ENCODE peak calls at places on chromosomes 6 and 20, in four cellular contexts. S, D, A and E are unnamed samples.

GRCh38 chr6:107493158-107494057 is 3.5 kb downstream of the SOBP start:
- DNase-seq in A (peak; percentile 98), D (no peak), S (peak; percentile 67), E (no peak)

GRCh38 chr20:47713941-47714450 is 71.3 kb downstream of the SULF2 start:
- DNase-seq in D (no peak), S (peak; percentile 27), A (peak; percentile 82), E (no peak)

GRCh38 chr6:11428895-11429294 is 108.7 kb upstream of the TMEM170B start:
- DNase-seq in A (peak; percentile 80), D (no peak), S (peak; percentile 76), E (no peak)

GRCh38 chr6:133893324-133893692 is 4.4 kb downstream of the TCF21 start:
- DNase-seq in D (no peak), A (no peak), S (no peak), E (no peak)

GRCh38 chr20:50259705-50260479 is 69.3 kb downstream of the CEBPB start:
- DNase-seq in D (no peak), A (no peak), S (no peak), E (no peak)

GRCh38 chr20:4490595-4491280 is 231.0 kb upstream of the PRND start:
- DNase-seq in S (peak; percentile 41), A (no peak), D (no peak), E (no peak)

GRCh38 chr6:3350252-3350826 is 91.6 kb downstream of the PSMG4 start:
- DNase-seq in A (no peak), D (no peak), S (no peak), E (no peak)

GRCh38 chr6:84588697-84589080 is 175.7 kb downstream of the TBX18 start:
- DNase-seq in A (no peak), D (no peak), S (no peak), E (no peak)

GRCh38 chr6:127100510-127101140 is 17.8 kb upstream of the RSPO3 start:
- DNase-seq in D (no peak), S (peak; percentile 41), A (no peak), E (no peak)

GRCh38 chr6:145895802-145896201 is 68.4 kb downstream of the SHPRH start:
- DNase-seq in D (peak; percentile 36), A (no peak), S (peak; percentile 28), E (no peak)

GRCh38 chr6:145929037-145929633 is 35.0 kb downstream of the SHPRH start:
- DNase-seq in S (peak; percentile 60), D (peak; percentile 26), A (peak; percentile 49), E (peak; percentile 1)

GRCh38 chr6:158041370-158041769 is 59.7 kb downstream of the SYNJ2 start:
- DNase-seq in A (no peak), S (no peak), D (no peak), E (no peak)

GRCh38 chr6:127180421-127180820 is 62.0 kb downstream of the RSPO3 start:
- DNase-seq in S (no peak), D (no peak), A (no peak), E (no peak)

GRCh38 chr6:155186052-155186658 is 77.7 kb upstream of the CLDN20 start:
- DNase-seq in D (no peak), S (peak; percentile 23), A (no peak), E (no peak)

GRCh38 chr20:50153500-50154377 is at the start of gene PEDS1:
- DNase-seq in S (peak; percentile 90), A (peak; percentile 83), D (peak; percentile 98), E (peak; percentile 87)

GRCh38 chr6:8108031-8108660 is 5.8 kb upstream of the EEF1E1 start:
- DNase-seq in A (peak; percentile 93), S (peak; percentile 99), D (peak; percentile 36), E (peak; percentile 76)

GRCh38 chr20:51339721-51340450 is 202.6 kb downstream of the NFATC2 start:
- DNase-seq in D (no peak), S (no peak), A (no peak), E (no peak)

GRCh38 chr6:106913676-106914280 is 60.8 kb downstream of the CD24 start:
- DNase-seq in S (no peak), A (peak; percentile 64), D (no peak), E (no peak)

GRCh38 chr20:57716202-57716601 is 6.4 kb upstream of the PMEPA1 start:
- DNase-seq in D (no peak), S (peak; percentile 81), A (no peak), E (no peak)

GRCh38 chr20:38680492-38681118 is 43.7 kb upstream of the SLC32A1 start:
- DNase-seq in S (peak; percentile 28), D (peak; percentile 44), A (peak; percentile 45), E (no peak)

GRCh38 chr20:56554869-56555268 is 21.8 kb downstream of the FAM209B start:
- DNase-seq in A (peak; percentile 92), S (peak; percentile 90), D (peak; percentile 61), E (peak; percentile 77)

GRCh38 chr6:128808856-128809255 is 74.1 kb upstream of the LAMA2 start:
- DNase-seq in D (no peak), A (no peak), S (no peak), E (no peak)

GRCh38 chr20:48581167-48581566 is 246.6 kb downstream of the PREX1 start:
- DNase-seq in S (no peak), D (no peak), A (no peak), E (no peak)

GRCh38 chr20:4041748-4042411 is 26.5 kb upstream of the RNF24 start:
- DNase-seq in S (peak; percentile 89), A (no peak), D (peak; percentile 60), E (peak; percentile 84)

GRCh38 chr6:142850653-142851434 is 94.1 kb downstream of the HIVEP2 start:
- DNase-seq in D (no peak), A (no peak), S (peak; percentile 71), E (no peak)

GRCh38 chr20:48766205-48766604 is 61.6 kb downstream of the PREX1 start:
- DNase-seq in S (no peak), A (no peak), D (no peak), E (no peak)

GRCh38 chr6:136408205-136408604 is 118.6 kb upstream of the BCLAF1 start:
- DNase-seq in D (no peak), S (peak; percentile 69), A (no peak), E (no peak)

GRCh38 chr6:106961801-106962200 is 12.7 kb downstream of the CD24 start:
- DNase-seq in D (no peak), S (no peak), A (no peak), E (no peak)

DNA sequence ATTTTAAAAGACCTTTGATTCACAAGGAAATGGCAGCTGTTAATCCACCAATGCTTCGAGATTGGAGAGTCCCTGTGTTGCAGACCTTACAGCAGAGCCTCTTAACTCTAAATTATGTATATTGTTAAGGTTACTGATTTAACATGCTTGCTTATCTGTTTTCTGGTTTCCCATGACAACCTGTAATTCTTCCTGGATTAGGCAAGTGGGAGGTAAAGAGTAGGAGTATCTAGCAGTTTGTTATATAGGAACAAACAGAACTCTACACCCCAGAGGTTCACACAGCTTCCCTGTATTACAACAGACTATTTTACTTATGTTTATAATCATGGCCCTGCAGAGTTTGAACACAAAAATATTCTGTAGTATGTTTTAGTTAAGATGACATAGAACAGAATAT is 39.5 kb downstream of the NKX2-4 start:
- DNase-seq in A (peak; percentile 93), D (no peak), S (peak; percentile 12), E (peak; percentile 14)
- TF ChIP-seq MAZ in A (no peak), D (no peak), S (no peak), E (no peak)

DNA sequence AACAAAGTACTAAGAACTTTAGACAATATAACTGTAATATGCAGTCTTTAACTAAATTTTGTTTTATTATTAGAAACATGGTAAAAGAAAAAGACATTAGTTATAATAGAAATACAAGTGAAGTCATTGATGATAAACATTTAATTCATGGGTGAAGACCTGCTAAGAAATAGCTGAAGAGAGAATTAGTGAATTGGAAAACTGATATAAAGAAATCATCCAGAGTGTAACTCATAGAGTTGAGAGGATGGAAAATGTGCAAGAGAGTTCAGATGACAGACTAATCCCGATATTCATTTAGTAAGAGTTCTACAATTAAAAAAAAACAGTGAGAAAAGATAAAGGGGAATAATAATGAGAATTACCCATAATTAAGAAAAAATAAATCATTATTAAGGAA is 220.7 kb upstream of the THBS2 start:
- DNase-seq in D (no peak), A (no peak), S (no peak), E (no peak)
- H3K4me2 ChIP-seq in D (no peak overlapping the region), A (no peak overlapping the region), S (no peak overlapping the region), E (no peak overlapping the region)

GRCh38 chr6:67506352-67506751 is 1128.7 kb upstream of the ADGRB3 start:
- DNase-seq in A (no peak), S (no peak), D (no peak), E (no peak)

GRCh38 chr6:67497749-67498148 is 1137.3 kb upstream of the ADGRB3 start:
- DNase-seq in A (no peak), S (no peak), D (no peak), E (no peak)

GRCh38 chr6:67496191-67496590 is 1138.9 kb upstream of the ADGRB3 start:
- DNase-seq in A (no peak), S (no peak), D (peak; percentile 30), E (no peak)

GRCh38 chr6:67501738-67502137 is 1133.3 kb upstream of the ADGRB3 start:
- DNase-seq in D (no peak), S (no peak), A (no peak), E (no peak)
- TF ChIP-seq MAZ in D (no peak), S (no peak), A (no peak), E (no peak)

GRCh38 chr6:113065606-113066005 is 718.5 kb downstream of the RFPL4B start:
- DNase-seq in D (no peak), A (peak; percentile 3), S (peak; percentile 43), E (no peak)
- H3K4me2 ChIP-seq in D (no peak overlapping the region), A (no peak overlapping the region), S (peak overlapping the region; percentile 29), E (no peak overlapping the region)

GRCh38 chr6:79909517-79909916 is 37.8 kb downstream of the ELOVL4 start:
- DNase-seq in D (no peak), S (no peak), A (no peak), E (no peak)
- TF ChIP-seq MAZ in D (no peak), S (no peak), A (no peak), E (no peak)

DNA sequence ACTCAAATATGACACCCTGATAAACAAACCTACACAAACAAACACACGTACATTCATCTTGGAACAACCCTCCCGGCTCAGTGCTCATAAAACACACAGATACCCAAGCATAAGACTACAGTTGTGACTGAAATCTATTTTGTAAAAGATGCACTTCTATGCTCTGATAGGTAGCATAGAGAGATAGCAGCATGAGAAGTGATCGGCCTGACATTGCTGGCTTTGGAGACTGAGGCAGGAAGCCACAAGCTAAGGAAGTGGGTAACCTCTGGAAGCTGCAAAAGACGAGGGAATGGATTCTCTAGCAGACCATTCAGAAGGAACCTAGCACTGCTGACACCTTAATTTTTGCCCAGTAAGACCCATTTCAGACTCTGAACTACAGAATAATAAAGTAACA is 1.6 kb upstream of the RNF39 start:
- DNase-seq in S (no peak), D (no peak), A (no peak), E (no peak)
- H3K4me2 ChIP-seq in S (no peak overlapping the region), D (no peak overlapping the region), A (no peak overlapping the region), E (no peak overlapping the region)

GRCh38 chr6:45387236-45387635 is 9.5 kb upstream of the SUPT3H start:
- DNase-seq in S (peak; percentile 62), D (no peak), A (no peak), E (no peak)

GRCh38 chr6:45382391-45382790 is 4.7 kb upstream of the SUPT3H start:
- DNase-seq in S (no peak), A (no peak), D (no peak), E (no peak)

GRCh38 chr6:45388328-45388727 is 10.6 kb upstream of the SUPT3H start:
- DNase-seq in A (no peak), S (peak; percentile 45), D (no peak), E (no peak)
- TF ChIP-seq MAZ in A (no peak), S (no peak), D (no peak), E (no peak)